ENCODE peak calls at places on chromosomes 1 and 21, in four cellular contexts. G is GM12878, Z is HL-60, N is K562. M is an unnamed sample.

GRCh38 chr21:44253832-44254700 is 7.6 kb downstream of the DNMT3L start:
- DNase-seq in G (no peak), Z (no peak), N (no peak), M (no peak)

GRCh38 chr1:109067883-109068282 is 7.9 kb downstream of the TAF13 start:
- DNase-seq in G (no peak), Z (no peak), N (no peak), M (no peak)

GRCh38 chr1:227805606-227806197 is 9.8 kb upstream of the PRSS38 start:
- DNase-seq in G (no peak), Z (no peak), N (no peak), M (no peak)

GRCh38 chr1:44919387-44919786 is 67.0 kb downstream of the EIF2B3 start:
- DNase-seq in G (no peak), Z (no peak), N (no peak), M (no peak)

GRCh38 chr1:69246721-69247120 is 321.0 kb upstream of the LRRC7 start:
- DNase-seq in G (no peak), Z (no peak), N (no peak), M (no peak)

GRCh38 chr1:175822575-175822974 is 79.2 kb upstream of the TNR start:
- DNase-seq in G (no peak), Z (no peak), N (no peak), M (no peak)

GRCh38 chr1:109254621-109255096 is 5.3 kb downstream of the CELSR2 start:
- DNase-seq in G (no peak), Z (no peak), N (peak; percentile 88), M (no peak)

GRCh38 chr1:109906160-109906838 is 4.3 kb upstream of the CSF1 start:
- DNase-seq in G (peak; percentile 61), Z (peak; percentile 35), N (no peak), M (peak; percentile 72)

GRCh38 chr1:184267747-184268146 is 119.1 kb upstream of the C1orf21 start:
- DNase-seq in G (no peak), Z (no peak), N (no peak), M (no peak)

GRCh38 chr1:214463596-214463995 is 87.8 kb downstream of the PTPN14 start:
- DNase-seq in G (no peak), Z (no peak), N (no peak), M (no peak)

GRCh38 chr1:83055391-83056170 is 943.4 kb downstream of the TTLL7 start:
- DNase-seq in G (no peak), Z (no peak), N (no peak), M (no peak)

GRCh38 chr1:244962140-244962539 is 97.8 kb upstream of the HNRNPU start:
- DNase-seq in G (no peak), Z (no peak), N (no peak), M (no peak)

GRCh38 chr1:229671310-229671709 is 45.3 kb downstream of the URB2 start:
- DNase-seq in G (no peak), Z (no peak), N (no peak), M (no peak)
- TF ChIP-seq POLR2AphosphoS5 in G (no peak), Z (no peak), N (no peak), M (no peak)

GRCh38 chr1:226093621-226094020 is 31.1 kb downstream of the H3-3A start:
- DNase-seq in G (no peak), Z (no peak), N (no peak), M (no peak)
- TF ChIP-seq SPI1 in G (no peak), Z (no peak), N (no peak), M (no peak)

GRCh38 chr1:12588695-12589094 is 29.3 kb downstream of the DHRS3 start:
- DNase-seq in G (no peak), Z (no peak), N (no peak), M (no peak)

GRCh38 chr1:12594490-12594889 is 23.5 kb downstream of the DHRS3 start:
- DNase-seq in G (no peak), Z (no peak), N (no peak), M (no peak)

GRCh38 chr1:12592496-12592895 is 25.5 kb downstream of the DHRS3 start:
- DNase-seq in G (no peak), Z (no peak), N (no peak), M (no peak)

GRCh38 chr1:12593621-12594066 is 24.4 kb downstream of the DHRS3 start:
- DNase-seq in G (no peak), Z (no peak), N (no peak), M (no peak)

GRCh38 chr1:12591267-12591938 is 26.6 kb downstream of the DHRS3 start:
- DNase-seq in G (no peak), Z (no peak), N (no peak), M (no peak)
- TF ChIP-seq POLR2AphosphoS5 in G (no peak), Z (no peak), N (no peak), M (no peak)

DNA sequence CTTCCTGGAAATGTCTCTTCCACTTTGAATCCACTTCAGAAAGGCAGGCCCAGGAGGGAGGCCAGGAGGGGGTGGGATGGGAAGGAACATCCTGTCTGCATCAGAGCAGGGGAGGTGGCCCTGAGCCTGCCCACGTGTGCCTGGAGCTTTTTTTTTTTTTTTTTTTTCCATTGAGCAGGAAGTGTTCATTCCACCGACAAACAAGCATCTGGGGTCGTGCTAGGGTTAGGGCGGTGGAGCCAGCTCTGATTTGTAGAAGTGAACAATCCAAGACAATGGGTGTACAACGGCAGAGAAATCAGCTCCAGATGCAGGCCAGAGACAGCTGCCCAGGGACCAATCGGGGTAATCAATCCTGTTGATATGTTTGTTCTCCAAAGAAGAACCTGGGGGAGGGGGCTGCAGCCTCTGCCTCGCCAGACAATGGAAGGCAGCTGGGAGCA is 93.3 kb downstream of the SSBP3 start:
- DNase-seq in G (no peak), Z (no peak), N (no peak), M (no peak)
- TF ChIP-seq SPI1 in G (no peak), Z (no peak), N (no peak), M (no peak)

GRCh38 chr1:43449708-43450069 is 4.0 kb downstream of the HYI start:
- DNase-seq in G (no peak), Z (no peak), N (no peak), M (no peak)

GRCh38 chr1:43446388-43446740 is 7.4 kb downstream of the HYI start:
- DNase-seq in G (no peak), Z (no peak), N (no peak), M (no peak)

GRCh38 chr1:43446881-43447835 is 6.6 kb downstream of the HYI start:
- DNase-seq in G (no peak), Z (no peak), N (no peak), M (no peak)

GRCh38 chr1:43448955-43449707 is 4.6 kb downstream of the HYI start:
- DNase-seq in G (no peak), Z (no peak), N (no peak), M (no peak)

GRCh38 chr1:43447891-43448708 is 5.6 kb downstream of the HYI start:
- DNase-seq in G (no peak), Z (no peak), N (no peak), M (no peak)
- TF ChIP-seq POLR2AphosphoS5 in G (no peak), Z (no peak), N (no peak), M (no peak)

GRCh38 chr1:199422206-199422605 is 605.3 kb upstream of the NR5A2 start:
- DNase-seq in G (no peak), Z (no peak), N (no peak), M (no peak)
- TF ChIP-seq SPI1 in G (no peak), Z (no peak), N (no peak), M (no peak)

GRCh38 chr1:4139646-4140045 is 239.6 kb upstream of the C1orf174 start:
- DNase-seq in G (no peak), Z (no peak), N (no peak), M (no peak)
- TF ChIP-seq POLR2AphosphoS5 in G (no peak), Z (no peak), N (no peak), M (no peak)

DNA sequence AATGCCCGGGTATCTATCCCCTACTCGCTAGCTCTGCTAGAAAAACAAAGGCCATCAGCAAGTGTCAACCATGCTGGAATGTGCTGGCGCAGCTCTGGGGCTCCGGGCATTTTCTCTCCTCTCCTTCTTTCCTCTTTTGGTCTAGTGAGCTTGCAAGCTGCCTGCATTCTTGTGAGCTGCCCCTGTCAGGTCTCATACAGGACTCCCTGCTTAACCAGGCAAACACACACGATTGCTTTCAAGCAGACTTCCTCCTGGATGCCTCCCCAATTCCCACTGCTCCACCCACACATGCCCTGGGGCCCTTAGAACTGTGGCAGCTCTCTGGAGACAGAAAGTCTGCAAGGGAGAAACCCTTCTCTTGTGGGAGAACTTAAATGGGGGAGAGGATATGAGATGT is 35.7 kb upstream of the SUCO start:
- DNase-seq in G (no peak), Z (peak; percentile 25), N (no peak), M (no peak)
- TF ChIP-seq SPI1 in G (no peak), Z (no peak), N (no peak), M (no peak)